ENCODE peak calls at places on chromosomes 16 and 17, in six cellular contexts. H, B, U, A, Z and D are unnamed samples.

GRCh38 chr17:3546521-3546920 is 11.1 kb downstream of the TRPV3 start:
- DNase-seq in H (no peak), B (no peak), U (no peak), A (no peak), Z (no peak), D (no peak)

GRCh38 chr17:43094129-43094834 is 30.9 kb downstream of the BRCA1 start:
- DNase-seq in H (no peak), B (no peak), U (no peak), A (peak), Z (no peak), D (peak)

GRCh38 chr17:46841561-46842379 is 9.6 kb upstream of the WNT9B start:
- DNase-seq in H (no peak), B (no peak), U (peak), A (peak), Z (no peak), D (no peak)

GRCh38 chr17:37475713-37476420 is 13.8 kb upstream of the DUSP14 start:
- DNase-seq in H (no peak), B (no peak), U (no peak), A (no peak), Z (no peak), D (no peak)

GRCh38 chr17:48484850-48485249 is 46.0 kb downstream of the HOXB1 start:
- DNase-seq in H (no peak), B (no peak), U (no peak), A (no peak), Z (no peak), D (peak)

GRCh38 chr17:2262146-2262587 is 41.4 kb downstream of the SMG6 start:
- DNase-seq in H (peak), B (no peak), U (no peak), A (peak), Z (no peak), D (peak)

GRCh38 chr17:15121426-15121825 is 143.7 kb downstream of the PMP22 start:
- DNase-seq in H (no peak), B (no peak), U (no peak), A (no peak), Z (no peak), D (peak)

GRCh38 chr17:50098583-50098982 is 3.4 kb downstream of the PDK2 start:
- DNase-seq in H (no peak), B (no peak), U (no peak), A (no peak), Z (no peak), D (no peak)

GRCh38 chr16:81094771-81095251 is 1.4 kb downstream of the GCSH start:
- DNase-seq in H (no peak), B (no peak), U (no peak), A (peak), Z (no peak), D (peak)

GRCh38 chr17:50064253-50064991 is 8.5 kb downstream of the ITGA3 start:
- DNase-seq in H (peak), B (peak), U (no peak), A (peak), Z (peak), D (peak)

GRCh38 chr17:38342886-38343607 is 709 bp downstream of the GPR179 start:
- DNase-seq in H (no peak), B (no peak), U (no peak), A (no peak), Z (no peak), D (no peak)

GRCh38 chr17:67229109-67229991 is 15.6 kb downstream of the HELZ start:
- DNase-seq in H (no peak), B (no peak), U (no peak), A (no peak), Z (no peak), D (no peak)

GRCh38 chr16:66382171-66382965 is 15.9 kb downstream of the CDH5 start:
- DNase-seq in H (peak), B (no peak), U (no peak), A (peak), Z (peak), D (no peak)

GRCh38 chr17:73291260-73291801 is 20.5 kb downstream of the CDC42EP4 start:
- DNase-seq in H (no peak), B (peak), U (no peak), A (peak), Z (peak), D (peak)

GRCh38 chr16:73771196-73771595 is 525.4 kb upstream of the PSMD7 start:
- DNase-seq in H (no peak), B (no peak), U (no peak), A (peak), Z (no peak), D (peak)

GRCh38 chr17:29929006-29929543 is 953 bp downstream of the SSH2 start:
- DNase-seq in H (no peak), B (no peak), U (peak), A (peak), Z (no peak), D (peak)

GRCh38 chr16:74608381-74608780 is 1.5 kb upstream of the GLG1 start:
- DNase-seq in H (no peak), B (no peak), U (no peak), A (no peak), Z (no peak), D (no peak)

GRCh38 chr16:8863594-8864424 is 5.0 kb downstream of the CARHSP1 start:
- DNase-seq in H (no peak), B (peak), U (peak), A (no peak), Z (peak), D (no peak)

GRCh38 chr17:12983986-12984932 is 33.6 kb downstream of the ELAC2 start:
- DNase-seq in H (peak), B (peak), U (no peak), A (peak), Z (peak), D (peak)

GRCh38 chr16:27426423-27427408 is 24.7 kb downstream of the IL21R start:
- DNase-seq in H (peak), B (no peak), U (no peak), A (peak), Z (no peak), D (peak)

GRCh38 chr17:1563786-1564613 is 1.4 kb upstream of the PITPNA start:
- DNase-seq in H (no peak), B (no peak), U (no peak), A (no peak), Z (no peak), D (no peak)

GRCh38 chr16:89397331-89397861 is 93.0 kb downstream of the ANKRD11 start:
- DNase-seq in H (no peak), B (no peak), U (no peak), A (no peak), Z (no peak), D (no peak)

GRCh38 chr16:2497116-2497630 is 16.6 kb upstream of the ATP6V0C start:
- DNase-seq in H (no peak), B (peak), U (peak), A (peak), Z (peak), D (peak)

GRCh38 chr17:83196973-83197880 is 117.8 kb downstream of the METRNL start:
- DNase-seq in H (no peak), B (no peak), U (peak), A (no peak), Z (peak), D (no peak)

GRCh38 chr17:29341726-29342125 is 47.8 kb upstream of the NUFIP2 start:
- DNase-seq in H (no peak), B (no peak), U (no peak), A (peak), Z (no peak), D (peak)

GRCh38 chr17:47629826-47630225 is 19.9 kb upstream of the KPNB1 start:
- DNase-seq in H (no peak), B (no peak), U (no peak), A (no peak), Z (no peak), D (no peak)

GRCh38 chr17:9183297-9183696 is 162.0 kb downstream of the NTN1 start:
- DNase-seq in H (no peak), B (no peak), U (no peak), A (no peak), Z (no peak), D (no peak)

GRCh38 chr16:1639840-1640239 is 27.7 kb downstream of the CRAMP1 start:
- DNase-seq in H (no peak), B (no peak), U (no peak), A (no peak), Z (no peak), D (no peak)

GRCh38 chr16:52114414-52114813 is 432.5 kb downstream of the TOX3 start:
- DNase-seq in H (no peak), B (no peak), U (no peak), A (no peak), Z (no peak), D (no peak)

GRCh38 chr17:78706271-78706915 is 75.7 kb downstream of the CYTH1 start:
- DNase-seq in H (no peak), B (no peak), U (no peak), A (no peak), Z (no peak), D (no peak)

GRCh38 chr17:57740225-57740528 is 4.9 kb downstream of the CCDC182 start:
- DNase-seq in H (no peak), B (no peak), U (no peak), A (no peak), Z (no peak), D (no peak)

GRCh38 chr16:69444873-69445517 is 20.6 kb downstream of the CYB5B start:
- DNase-seq in H (no peak), B (no peak), U (no peak), A (peak), Z (no peak), D (peak)

GRCh38 chr16:592518-593306 is 2.8 kb downstream of the RAB40C start:
- DNase-seq in H (no peak), B (no peak), U (no peak), A (peak), Z (no peak), D (peak)

GRCh38 chr17:38560503-38561318 is 45.0 kb downstream of the SRCIN1 start:
- DNase-seq in H (no peak), B (no peak), U (no peak), A (peak), Z (no peak), D (peak)

GRCh38 chr17:35214192-35214591 is 20.0 kb upstream of the SLC35G3 start:
- DNase-seq in H (no peak), B (no peak), U (no peak), A (no peak), Z (no peak), D (no peak)

GRCh38 chr17:39715375-39716072 is 14.8 kb downstream of the MIEN1 start:
- DNase-seq in H (no peak), B (no peak), U (no peak), A (no peak), Z (no peak), D (no peak)

GRCh38 chr17:39709998-39710964 is 10.4 kb downstream of the ERBB2 start:
- DNase-seq in H (no peak), B (no peak), U (no peak), A (no peak), Z (no peak), D (no peak)

GRCh38 chr17:39714234-39714633 is 14.4 kb downstream of the ERBB2 start:
- DNase-seq in H (no peak), B (no peak), U (no peak), A (no peak), Z (no peak), D (no peak)

GRCh38 chr17:39709319-39709997 is 9.6 kb downstream of the ERBB2 start:
- DNase-seq in H (no peak), B (no peak), U (no peak), A (no peak), Z (no peak), D (no peak)

GRCh38 chr17:39711851-39712250 is 12.0 kb downstream of the ERBB2 start:
- DNase-seq in H (no peak), B (no peak), U (no peak), A (no peak), Z (no peak), D (no peak)
- TF ChIP-seq CTCF in H (no peak), B (no peak), U (no peak), A (no peak), Z (no peak), D (no peak)

DNA sequence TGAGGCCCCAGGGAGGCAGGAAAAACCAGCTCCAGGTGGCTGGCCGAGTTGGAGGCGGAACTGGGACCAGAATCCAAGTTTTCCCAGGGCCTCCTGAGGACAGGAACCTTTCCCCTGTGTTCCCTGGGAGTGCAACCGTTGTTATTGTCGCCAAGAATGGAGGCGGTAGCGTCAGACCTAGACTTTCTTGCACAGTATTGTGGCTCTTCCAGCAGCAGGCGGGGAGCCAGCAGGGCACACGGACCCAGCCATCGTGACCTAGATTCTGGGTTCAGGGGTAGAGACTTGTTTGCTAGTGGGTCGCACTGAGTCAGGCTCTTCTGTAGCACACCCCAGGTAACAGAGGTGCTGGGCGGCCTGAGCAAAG is 667 bp upstream of the KIF19 start:
- DNase-seq in H (no peak), B (peak), U (no peak), A (no peak), Z (no peak), D (no peak)
- H3K4me3 ChIP-seq in H (no peak), B (no peak), U (no peak), A (no peak), Z (peak), D (no peak)

GRCh38 chr17:41324180-41325075 is 8.9 kb upstream of the KRTAP17-1 start:
- DNase-seq in H (no peak), B (no peak), U (no peak), A (peak), Z (no peak), D (peak)
- TF ChIP-seq CTCF in H (peak), B (no peak), U (peak), A (peak), Z (no peak), D (peak)

DNA sequence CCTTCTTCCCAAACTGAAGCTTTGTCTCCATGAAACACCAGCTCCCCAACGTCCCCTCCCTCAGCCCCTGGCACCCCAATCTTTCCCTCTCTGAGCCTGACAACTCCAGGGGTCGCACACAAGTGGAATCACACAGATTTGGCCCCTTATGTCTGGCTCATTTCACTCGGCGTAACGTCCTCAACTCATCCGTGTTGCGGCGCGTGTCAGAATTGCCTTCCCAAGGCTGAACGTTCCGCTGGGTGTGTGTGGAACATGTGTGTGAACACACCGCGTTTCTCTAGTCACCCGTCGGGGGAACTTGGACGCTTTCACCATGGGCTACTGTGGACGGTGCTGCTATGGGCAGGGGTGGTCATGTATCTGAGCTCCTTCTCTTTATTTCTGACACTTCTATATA is 45.0 kb downstream of the TBC1D16 start:
- DNase-seq in H (no peak), B (no peak), U (no peak), A (no peak), Z (no peak), D (no peak)
- H3K4me3 ChIP-seq in H (no peak), B (no peak), U (no peak), A (no peak), Z (no peak), D (no peak)

GRCh38 chr17:62307196-62307595 is 73.2 kb upstream of the EFCAB3 start:
- DNase-seq in H (no peak), B (no peak), U (no peak), A (no peak), Z (no peak), D (no peak)
- TF ChIP-seq CTCF in H (no peak), B (no peak), U (no peak), A (no peak), Z (no peak), D (no peak)